ENCODE peak calls at places on chromosomes 13 and 19, in eight cellular contexts. X, O, U, F, D, P, L and T are unnamed samples.

GRCh38 chr19:18002347-18002850 is 5.6 kb upstream of the ARRDC2 start:
- DNase-seq in L (no peak), O (no peak), D (no peak), P (peak), U (no peak), X (peak), F (no peak), T (no peak)

GRCh38 chr19:3508771-3509535 is 2.8 kb downstream of the FZR1 start:
- DNase-seq in O (no peak), L (no peak), P (no peak), U (no peak), X (no peak), D (no peak), F (no peak), T (no peak)

GRCh38 chr13:46575843-46576242 is 22.9 kb downstream of the LRCH1 start:
- DNase-seq in U (no peak), O (no peak), P (peak), F (no peak), X (no peak), L (no peak), D (peak), T (no peak)

GRCh38 chr19:55251296-55252081 is 7.3 kb downstream of the PPP6R1 start:
- DNase-seq in D (peak), L (no peak), X (peak), P (no peak), U (no peak), O (no peak), F (no peak), T (no peak)

GRCh38 chr19:47399198-47399597 is 20.1 kb downstream of the MEIS3 start:
- DNase-seq in X (no peak), U (no peak), P (no peak), F (no peak), D (no peak), L (no peak), O (no peak), T (no peak)

GRCh38 chr13:114119196-114119595 is 13.2 kb downstream of the RASA3 start:
- DNase-seq in D (peak), U (no peak), O (no peak), P (no peak), F (no peak), L (no peak), X (no peak), T (no peak)

GRCh38 chr19:34504273-34504808 is 22.8 kb downstream of the WTIP start:
- DNase-seq in L (no peak), P (no peak), X (no peak), O (no peak), F (no peak), U (no peak), D (no peak), T (no peak)

GRCh38 chr19:50349277-50350057 is 16.0 kb downstream of the NAPSA start:
- DNase-seq in U (no peak), P (no peak), L (no peak), F (no peak), O (no peak), X (no peak), D (no peak), T (no peak)

GRCh38 chr19:1018393-1018792 is 2.5 kb downstream of the TMEM259 start:
- DNase-seq in X (no peak), L (no peak), U (no peak), P (no peak), D (no peak), F (no peak), O (no peak), T (no peak)

GRCh38 chr19:49860716-49861100 is 6.7 kb downstream of the PNKP start:
- DNase-seq in O (no peak), D (no peak), L (no peak), F (no peak), P (no peak), U (no peak), X (no peak), T (no peak)

GRCh38 chr19:52599241-52599640 is 29.2 kb downstream of the ZNF701 start:
- DNase-seq in O (no peak), X (no peak), U (no peak), L (no peak), P (no peak), F (no peak), D (no peak), T (no peak)

GRCh38 chr13:114077938-114078335 is 54.5 kb downstream of the RASA3 start:
- DNase-seq in L (no peak), X (no peak), O (no peak), U (no peak), D (peak), P (no peak), F (no peak), T (peak)

GRCh38 chr19:28294395-28294794 is 918.6 kb downstream of the UQCRFS1 start:
- DNase-seq in P (no peak), O (no peak), F (no peak), X (no peak), D (peak), U (no peak), L (no peak), T (no peak)

GRCh38 chr19:4444765-4445741 is 12.5 kb downstream of the UBXN6 start:
- DNase-seq in D (no peak), X (no peak), U (no peak), O (no peak), L (no peak), F (no peak), P (peak), T (no peak)

GRCh38 chr13:82698383-82698782 is 1183.9 kb downstream of the SLITRK1 start:
- DNase-seq in L (no peak), D (no peak), X (no peak), P (no peak), O (no peak), U (no peak), F (no peak), T (no peak)

GRCh38 chr13:44267203-44267602 is 106.4 kb upstream of the SERP2 start:
- DNase-seq in P (no peak), O (no peak), X (no peak), L (no peak), F (no peak), D (no peak), U (no peak), T (no peak)

GRCh38 chr19:17419154-17419490 is 725 bp upstream of the MVB12A start:
- DNase-seq in L (no peak), O (no peak), P (no peak), D (no peak), F (no peak), X (no peak), U (no peak), T (no peak)

GRCh38 chr19:16203256-16204004 is 5.7 kb downstream of the AP1M1 start:
- DNase-seq in F (no peak), D (no peak), U (no peak), P (no peak), X (no peak), O (no peak), L (no peak), T (peak)

GRCh38 chr19:55370305-55370988 is at the start of gene IL11:
- DNase-seq in F (no peak), L (no peak), O (no peak), X (no peak), U (no peak), P (no peak), D (no peak), T (no peak)

GRCh38 chr13:76489299-76489698 is 396.9 kb downstream of the KCTD12 start:
- DNase-seq in D (no peak), F (no peak), P (no peak), U (no peak), O (no peak), L (no peak), X (no peak), T (peak)

GRCh38 chr19:3783660-3784584 is 2.3 kb downstream of the MATK start:
- DNase-seq in L (no peak), F (peak), O (no peak), U (no peak), X (peak), D (no peak), P (no peak), T (no peak)

GRCh38 chr13:46622918-46623256 is 69.9 kb downstream of the LRCH1 start:
- DNase-seq in L (no peak), D (peak), U (peak), X (no peak), F (no peak), P (peak), O (no peak), T (no peak)

GRCh38 chr19:42279902-42280760 is 11.1 kb downstream of the CIC start:
- DNase-seq in D (peak), L (peak), X (peak), P (peak), F (peak), O (peak), U (peak), T (peak)

GRCh38 chr19:40611096-40611495 is 9.9 kb downstream of the LTBP4 start:
- DNase-seq in L (no peak), D (no peak), F (no peak), O (no peak), U (no peak), X (no peak), P (no peak), T (no peak)

GRCh38 chr19:4748589-4748988 is 24.9 kb upstream of the DPP9 start:
- DNase-seq in D (no peak), O (no peak), F (no peak), L (no peak), X (no peak), P (no peak), U (no peak), T (no peak)

GRCh38 chr19:459724-460511 is 915 bp downstream of the SHC2 start:
- DNase-seq in L (no peak), O (no peak), X (peak), P (peak), F (no peak), D (peak), U (peak), T (peak)

GRCh38 chr13:107817652-107818287 is 397.6 kb downstream of the LIG4 start:
- DNase-seq in P (no peak), F (no peak), D (no peak), L (no peak), X (no peak), U (no peak), O (no peak), T (no peak)

GRCh38 chr19:11708457-11708856 is 30.3 kb downstream of the ZNF823 start:
- DNase-seq in F (no peak), D (no peak), U (no peak), P (no peak), L (no peak), X (no peak), O (no peak), T (no peak)

GRCh38 chr19:51140441-51140840 is 1.7 kb upstream of the SIGLEC7 start:
- DNase-seq in O (no peak), D (no peak), L (no peak), P (no peak), X (no peak), F (no peak), U (no peak), T (no peak)

GRCh38 chr19:51207747-51208146 is 17.1 kb upstream of the CD33 start:
- DNase-seq in O (no peak), L (no peak), D (no peak), U (no peak), F (no peak), X (no peak), P (no peak), T (no peak)

GRCh38 chr19:3125900-3126524 is 9.8 kb upstream of the GNA15 start:
- DNase-seq in D (peak), X (peak), L (peak), U (no peak), O (peak), P (peak), F (peak), T (peak)

GRCh38 chr13:36163809-36164308 is 32.7 kb upstream of the DCLK1 start:
- DNase-seq in L (no peak), P (no peak), U (no peak), D (peak), O (no peak), F (no peak), X (no peak), T (peak)

GRCh38 chr19:16895467-16896097 is 6.8 kb downstream of the F2RL3 start:
- DNase-seq in U (no peak), L (no peak), D (peak), F (no peak), X (no peak), P (no peak), O (no peak), T (no peak)

GRCh38 chr13:45321230-45321629 is 19.8 kb downstream of the TPT1 start:
- DNase-seq in U (no peak), L (no peak), X (no peak), F (no peak), O (no peak), P (no peak), D (no peak), T (no peak)

GRCh38 chr13:25372275-25373081 is 704 bp downstream of the ATP8A2 start:
- DNase-seq in L (no peak), O (no peak), F (no peak), X (no peak), D (no peak), P (no peak), U (peak), T (peak)